ENCODE peak calls at places on chromosome X, in five cellular contexts. X is HCT116, N is breast epithelium, I is H1, V is HepG2. S is an unnamed sample.

GRCh38 chrX:130108647-130109428 is 1.5 kb downstream of the ELF4 start:
- DNase-seq in N (no peak), I (no peak), V (peak; percentile 17), X (no peak), S (no peak)

GRCh38 chrX:152958524-152959465 is 35.1 kb downstream of the PNMA5 start:
- DNase-seq in N (peak; percentile 86), X (peak; percentile 68), I (peak; percentile 95), V (peak; percentile 54), S (peak; percentile 67)

GRCh38 chrX:21412883-21413282 is 38.7 kb downstream of the CNKSR2 start:
- DNase-seq in X (no peak), I (no peak), N (no peak), V (no peak), S (no peak)

GRCh38 chrX:150864127-150864526 is 34.3 kb downstream of the CD99L2 start:
- DNase-seq in V (no peak), X (no peak), N (no peak), I (no peak), S (no peak)

GRCh38 chrX:150873616-150874015 is 24.9 kb downstream of the CD99L2 start:
- DNase-seq in I (no peak), N (no peak), V (no peak), X (peak; percentile 6), S (peak; percentile 8)

GRCh38 chrX:153556767-153557166 is 39.3 kb downstream of the ATP2B3 start:
- DNase-seq in N (no peak), I (no peak), V (no peak), X (no peak), S (no peak)

GRCh38 chrX:96689951-96690350 is 5.3 kb downstream of the DIAPH2 start:
- DNase-seq in V (no peak), N (no peak), I (no peak), X (no peak), S (no peak)

GRCh38 chrX:44042731-44043130 is 69.5 kb upstream of the NDP start:
- DNase-seq in X (no peak), N (no peak), V (no peak), I (no peak), S (no peak)

GRCh38 chrX:68732906-68733493 is 85.5 kb downstream of the STARD8 start:
- DNase-seq in N (no peak), I (peak; percentile 84), X (peak; percentile 35), V (peak; percentile 19), S (peak; percentile 22)

GRCh38 chrX:154348114-154348531 is 26.3 kb downstream of the FLNA start:
- DNase-seq in I (no peak), X (no peak), N (no peak), V (no peak), S (no peak)

GRCh38 chrX:45077748-45078424 is 122.8 kb downstream of the DIPK2B start:
- DNase-seq in X (no peak), V (no peak), N (no peak), I (no peak), S (no peak)

GRCh38 chrX:107526141-107526540 is 76.7 kb downstream of the FRMPD3 start:
- DNase-seq in X (no peak), N (no peak), I (no peak), V (no peak), S (no peak)

GRCh38 chrX:69616520-69617203 is 749 bp downstream of the EDA start:
- DNase-seq in X (no peak), N (no peak), I (no peak), V (peak; percentile 0), S (no peak)

GRCh38 chrX:20693071-20693470 is 426.4 kb upstream of the RPS6KA3 start:
- DNase-seq in N (no peak), I (no peak), V (no peak), X (no peak), S (no peak)

GRCh38 chrX:66634272-66634671 is 4.6 kb downstream of the EDA2R start:
- DNase-seq in V (no peak), N (no peak), I (no peak), X (no peak), S (no peak)

GRCh38 chrX:45428816-45429215 is 228.1 kb upstream of the DIPK2B start:
- DNase-seq in I (no peak), N (no peak), V (no peak), X (no peak), S (no peak)

GRCh38 chrX:4185086-4185485 is 471.6 kb upstream of the PRKX start:
- DNase-seq in I (no peak), X (no peak), N (no peak), V (no peak), S (no peak)

GRCh38 chrX:71103110-71103983 is 3.2 kb downstream of the CXorf65 start:
- DNase-seq in V (no peak), I (peak; percentile 56), N (no peak), X (no peak), S (no peak)

GRCh38 chrX:71107762-71108360 is 1.3 kb upstream of the CXorf65 start:
- DNase-seq in I (no peak), V (no peak), X (no peak), N (no peak), S (no peak)

GRCh38 chrX:71107245-71107644 is 705 bp upstream of the CXorf65 start:
- DNase-seq in I (no peak), X (no peak), V (no peak), N (no peak), S (no peak)

GRCh38 chrX:71105638-71106037 is 902 bp downstream of the CXorf65 start:
- DNase-seq in X (no peak), I (no peak), N (no peak), V (no peak), S (no peak)

GRCh38 chrX:71106427-71106826 is at the start of gene CXorf65:
- DNase-seq in I (no peak), N (no peak), V (no peak), X (no peak), S (no peak)
- H3K4me1 ChIP-seq in I (peaks cover 2% of the 10 kb centered on the region), N (no peaks in the 10 kb centered on the region), V (peaks cover 23% of the 10 kb centered on the region), X (peaks cover 3% of the 10 kb centered on the region), S (no peaks in the 10 kb centered on the region)

GRCh38 chrX:134622056-134622812 is 36.0 kb downstream of the PLAC1 start:
- DNase-seq in X (peak; percentile 23), N (no peak), I (no peak), V (no peak), S (no peak)
- TF ChIP-seq POLR2AphosphoS5 in X (no peak), N (no peak), I (no peak), V (no peak), S (no peak)

DNA sequence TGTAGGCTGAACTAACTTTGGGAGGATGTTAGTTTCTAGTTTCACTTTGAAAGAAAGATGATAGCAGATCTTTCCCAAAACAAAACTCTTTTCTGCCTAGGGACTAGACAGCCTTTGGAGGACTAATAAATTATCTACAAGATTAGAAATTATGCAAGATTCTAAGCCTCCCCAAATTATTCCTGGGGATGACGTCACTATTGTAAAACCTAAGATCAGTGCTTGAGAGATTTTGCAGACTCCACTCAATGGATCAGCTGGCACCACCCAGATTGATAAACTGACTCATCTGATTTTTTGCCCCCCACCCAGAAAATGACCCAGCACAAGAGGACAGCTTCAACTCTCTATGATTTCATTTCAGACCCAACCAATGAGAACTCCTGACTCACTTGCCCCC is 1057.9 kb upstream of the DIAPH2 start:
- DNase-seq in N (no peak), I (no peak), X (no peak), V (no peak), S (no peak)
- H3K4me3 ChIP-seq in N (no peak overlapping the region), I (no peak overlapping the region), X (no peak overlapping the region), V (no peak overlapping the region), S (no peak overlapping the region)

GRCh38 chrX:136687457-136687856 is 39.5 kb downstream of the CD40LG start:
- DNase-seq in N (no peak), X (no peak), I (no peak), V (no peak), S (no peak)
- H3K4me1 ChIP-seq in N (no peaks in the 10 kb centered on the region), X (no peaks in the 10 kb centered on the region), I (no peaks in the 10 kb centered on the region), V (no peaks in the 10 kb centered on the region), S (no peaks in the 10 kb centered on the region)

GRCh38 chrX:103607385-103608304 is at the start of gene TCEAL3:
- DNase-seq in N (peak; percentile 65), X (no peak), V (no peak), I (peak; percentile 69), S (peak; percentile 54)
- TF ChIP-seq POLR2AphosphoS5 in N (no peak), X (no peak), V (no peak), I (no peak), S (no peak)

GRCh38 chrX:19642517-19643109 is 127.3 kb upstream of the MAP3K15 start:
- DNase-seq in N (no peak), I (no peak), V (no peak), X (no peak), S (no peak)

GRCh38 chrX:19640063-19640462 is 124.8 kb upstream of the MAP3K15 start:
- DNase-seq in V (no peak), I (no peak), N (no peak), X (no peak), S (no peak)

GRCh38 chrX:19643203-19643602 is 127.9 kb upstream of the MAP3K15 start:
- DNase-seq in X (no peak), N (no peak), V (no peak), I (no peak), S (no peak)

GRCh38 chrX:19638968-19639539 is 123.7 kb upstream of the MAP3K15 start:
- DNase-seq in I (no peak), V (no peak), X (no peak), N (no peak), S (no peak)

DNA sequence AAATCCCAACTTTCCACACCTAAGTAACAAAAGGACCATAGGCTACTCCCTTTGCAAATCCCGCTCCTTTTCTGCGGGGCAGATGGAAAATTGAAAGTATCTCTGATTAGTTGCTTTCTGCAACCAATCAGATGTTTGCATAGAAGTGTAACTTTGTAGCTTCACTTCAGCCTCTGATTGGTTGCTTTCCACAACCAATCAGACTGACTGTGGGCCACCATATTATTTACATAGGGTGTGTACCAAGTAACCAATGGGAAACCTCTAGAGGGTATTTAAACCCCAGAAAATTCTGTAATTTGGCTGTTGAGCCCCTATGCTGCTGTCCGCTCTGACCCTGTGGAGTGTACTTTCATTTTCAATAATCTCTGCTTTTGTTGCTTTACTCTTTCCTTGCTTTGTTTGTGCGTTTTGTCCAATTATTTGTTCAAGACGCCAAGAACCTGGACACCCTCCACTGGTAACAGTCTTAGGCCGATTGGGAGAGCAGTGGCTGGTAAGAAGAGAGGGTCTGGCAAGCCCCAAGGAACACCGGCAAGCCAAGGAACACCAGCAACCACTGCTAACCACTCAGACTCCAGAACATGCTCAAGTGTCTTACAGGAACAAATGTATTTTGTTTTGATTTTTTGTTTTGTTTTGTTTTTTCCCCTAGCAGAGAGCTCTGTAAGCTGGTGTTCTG is 125.5 kb upstream of the MAP3K15 start:
- DNase-seq in N (no peak), V (no peak), I (no peak), X (no peak), S (no peak)
- H3K4me3 ChIP-seq in N (no peak overlapping the region), V (no peak overlapping the region), I (no peak overlapping the region), X (no peak overlapping the region), S (no peak overlapping the region)

GRCh38 chrX:31058284-31058683 is 13.6 kb downstream of the FTHL17 start:
- DNase-seq in N (no peak), I (no peak), X (no peak), V (no peak), S (no peak)
- H3K4me1 ChIP-seq in N (no peaks in the 10 kb centered on the region), I (no peaks in the 10 kb centered on the region), X (no peaks in the 10 kb centered on the region), V (no peaks in the 10 kb centered on the region), S (no peaks in the 10 kb centered on the region)

DNA sequence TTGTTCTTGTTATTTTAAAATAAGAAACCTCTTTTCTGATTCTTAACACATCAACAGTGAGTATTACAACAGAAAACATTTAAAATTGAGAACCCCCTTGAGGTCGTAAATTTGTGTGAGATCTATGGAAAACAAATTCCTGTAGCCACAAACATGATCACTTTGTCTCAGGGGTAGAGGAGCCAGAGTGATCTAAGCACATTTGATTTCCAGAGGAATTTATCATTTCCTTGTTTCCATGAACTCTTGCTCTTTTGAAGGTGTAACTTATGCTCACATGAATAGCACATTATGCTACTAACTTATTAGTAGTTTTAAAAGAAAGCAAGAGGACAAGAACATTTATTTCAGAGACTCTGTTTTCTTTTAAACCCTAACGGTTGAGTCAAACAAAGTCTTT is 28.1 kb upstream of the ZCCHC12 start:
- DNase-seq in V (no peak), N (no peak), I (no peak), X (no peak), S (no peak)
- TF ChIP-seq POLR2AphosphoS5 in V (no peak), N (no peak), I (no peak), X (no peak), S (no peak)